ENCODE peak calls at places on chromosomes 13 and 19, in ten cellular contexts. O is C1 segment of cervical spinal cord; E is GM20000; V is stimulated activated CD8-positive, alpha-beta memory T cell treated with anti-CD3 and anti-CD28 coated beads, Interleukin-12 subunit alpha, Interleukin-12 subunit beta, amount 100 ng/mL, for 4 hours; Q is SK-N-SH; Y is NCI-H2081; H is renal cortical epithelial cell; S is T-helper 2 cell; I is transverse colon; L is psoas muscle. F is an unnamed sample.

GRCh38 chr19:5113101-5113557 is 144.2 kb downstream of the KDM4B start:
- DNase-seq in O (no peak), E (no peak), V (no peak), Q (no peak), Y (no peak), H (peak; percentile 9), S (no peak), I (no peak), L (no peak), F (no peak)

GRCh38 chr13:25112856-25113255 is 16.9 kb downstream of the PABPC3 start:
- DNase-seq in O (no peak), E (no peak), V (no peak), Q (no peak), Y (no peak), H (no peak), S (no peak), I (no peak), L (no peak), F (no peak)

GRCh38 chr19:47257411-47258169 is 1.3 kb downstream of the CCDC9 start:
- DNase-seq in O (no peak), E (no peak), V (no peak), Q (no peak), Y (no peak), H (no peak), S (no peak), I (no peak), L (no peak), F (no peak)

GRCh38 chr19:17020823-17021222 is 5.8 kb downstream of the CPAMD8 start:
- DNase-seq in O (no peak), E (no peak), V (no peak), Q (no peak), Y (no peak), H (no peak), S (no peak), I (no peak), L (no peak), F (no peak)

GRCh38 chr13:28623782-28624706 is 34.9 kb upstream of the POMP start:
- DNase-seq in O (no peak), E (no peak), V (no peak), Q (no peak), Y (no peak), H (no peak), S (no peak), I (no peak), L (no peak), F (no peak)

GRCh38 chr13:42363941-42364612 is 92.1 kb downstream of the AKAP11 start:
- DNase-seq in O (no peak), E (no peak), V (no peak), Q (no peak), Y (no peak), H (no peak), S (no peak), I (no peak), L (no peak), F (no peak)

GRCh38 chr19:15107056-15108010 is at the start of gene SYDE1:
- DNase-seq in O (peak; percentile 26), E (peak; percentile 44), V (no peak), Q (peak; percentile 88), Y (no peak), H (peak; percentile 24), S (no peak), I (no peak), L (peak; percentile 73), F (peak; percentile 65)

GRCh38 chr13:89458456-89458855 is 1787.3 kb downstream of the SLITRK5 start:
- DNase-seq in O (no peak), E (no peak), V (no peak), Q (no peak), Y (no peak), H (no peak), S (no peak), I (no peak), L (no peak), F (no peak)

GRCh38 chr19:29881386-29881785 is 60.7 kb upstream of the URI1 start:
- DNase-seq in O (no peak), E (no peak), V (no peak), Q (no peak), Y (no peak), H (no peak), S (no peak), I (no peak), L (no peak), F (no peak)

GRCh38 chr13:79987761-79988160 is 353.2 kb downstream of the SPRY2 start:
- DNase-seq in O (no peak), E (no peak), V (no peak), Q (no peak), Y (no peak), H (no peak), S (no peak), I (no peak), L (no peak), F (no peak)

GRCh38 chr13:72698164-72698563 is 29.3 kb downstream of the MZT1 start:
- DNase-seq in O (no peak), E (no peak), V (no peak), Q (no peak), Y (no peak), H (no peak), S (no peak), I (no peak), L (no peak), F (no peak)

GRCh38 chr19:39474139-39474620 is 6.5 kb upstream of the TIMM50 start:
- DNase-seq in O (peak; percentile 33), E (peak; percentile 70), V (peak; percentile 29), Q (peak; percentile 91), Y (peak; percentile 16), H (no peak), S (peak; percentile 64), I (peak; percentile 50), L (peak; percentile 82), F (no peak)

GRCh38 chr13:113998781-113999617 is 25.1 kb upstream of the C13orf46 start:
- DNase-seq in O (no peak), E (no peak), V (no peak), Q (no peak), Y (no peak), H (no peak), S (no peak), I (no peak), L (peak; percentile 32), F (no peak)

GRCh38 chr19:14497347-14497921 is 1.5 kb upstream of the GIPC1 start:
- DNase-seq in O (peak; percentile 75), E (no peak), V (no peak), Q (no peak), Y (no peak), H (no peak), S (no peak), I (peak; percentile 77), L (no peak), F (no peak)

GRCh38 chr13:107210216-107211010 is 642.5 kb upstream of the ARGLU1 start:
- DNase-seq in O (no peak), E (no peak), V (no peak), Q (no peak), Y (peak; percentile 87), H (no peak), S (no peak), I (no peak), L (no peak), F (no peak)

GRCh38 chr13:109706015-109706715 is 80.2 kb downstream of the IRS2 start:
- DNase-seq in O (no peak), E (no peak), V (no peak), Q (no peak), Y (no peak), H (no peak), S (no peak), I (no peak), L (no peak), F (no peak)

GRCh38 chr19:39131255-39131755 is 5.7 kb downstream of the PAK4 start:
- DNase-seq in O (peak; percentile 16), E (no peak), V (no peak), Q (peak; percentile 45), Y (no peak), H (no peak), S (no peak), I (no peak), L (peak; percentile 84), F (no peak)

F was measured in kidney glomerular epithelial cell.